ENCODE peak calls at places on chromosomes 16 and 17, in eight cellular contexts. R is fibroblast of lung, W is AG04449, P is fibroblast of pulmonary artery, V is upper lobe of left lung, B is left ventricle myocardium inferior, H is epithelial cell of proximal tubule, D is mucosa of descending colon. K is an unnamed sample.

GRCh38 chr17:69269174-69269998 is 40.8 kb upstream of the ABCA10 start:
- DNase-seq in R (peak; percentile 62), W (peak; percentile 89), P (peak; percentile 73), V (no peak), B (no peak), H (no peak), D (no peak), K (no peak)

GRCh38 chr17:60170835-60171752 is 21.3 kb downstream of the CA4 start:
- DNase-seq in R (no peak), W (no peak), P (no peak), V (no peak), B (no peak), H (no peak), D (no peak), K (no peak)

GRCh38 chr17:38460082-38460715 is 31.9 kb downstream of the ARHGAP23 start:
- DNase-seq in R (no peak), W (no peak), P (no peak), V (no peak), B (no peak), H (no peak), D (no peak), K (no peak)

GRCh38 chr17:75893305-75894048 is 3.3 kb downstream of the TRIM65 start:
- DNase-seq in R (no peak), W (no peak), P (no peak), V (no peak), B (no peak), H (no peak), D (no peak), K (no peak)

GRCh38 chr16:75244844-75245758 is 6.3 kb downstream of the BCAR1 start:
- DNase-seq in R (peak; percentile 99), W (peak; percentile 87), P (peak; percentile 98), V (peak; percentile 91), B (peak; percentile 84), H (peak; percentile 81), D (peak; percentile 55), K (no peak)

GRCh38 chr17:47615766-47616424 is 33.8 kb upstream of the KPNB1 start:
- DNase-seq in R (peak; percentile 28), W (no peak), P (peak; percentile 74), V (no peak), B (no peak), H (no peak), D (no peak), K (no peak)

GRCh38 chr17:42347198-42347597 is 41.0 kb downstream of the STAT3 start:
- DNase-seq in R (peak; percentile 87), W (no peak), P (peak; percentile 72), V (no peak), B (no peak), H (no peak), D (peak; percentile 48), K (no peak)

GRCh38 chr17:77279448-77280303 is 138.9 kb downstream of the SEC14L1 start:
- DNase-seq in R (peak; percentile 86), W (no peak), P (peak; percentile 90), V (peak; percentile 59), B (no peak), H (no peak), D (peak; percentile 34), K (no peak)

GRCh38 chr17:72587773-72588511 is 467.1 kb downstream of the SOX9 start:
- DNase-seq in R (peak; percentile 68), W (no peak), P (peak; percentile 43), V (no peak), B (no peak), H (no peak), D (peak; percentile 52), K (no peak)

GRCh38 chr16:75398333-75398732 is 35.0 kb downstream of the CFDP1 start:
- DNase-seq in R (no peak), W (no peak), P (no peak), V (no peak), B (no peak), H (no peak), D (no peak), K (no peak)

GRCh38 chr17:75587718-75588545 is at the start of gene MYO15B:
- DNase-seq in R (no peak), W (no peak), P (no peak), V (peak; percentile 64), B (peak; percentile 72), H (no peak), D (peak; percentile 54), K (no peak)

GRCh38 chr17:43040655-43041054 is 15.6 kb downstream of the RND2 start:
- DNase-seq in R (no peak), W (no peak), P (no peak), V (no peak), B (no peak), H (no peak), D (no peak), K (no peak)

DNA sequence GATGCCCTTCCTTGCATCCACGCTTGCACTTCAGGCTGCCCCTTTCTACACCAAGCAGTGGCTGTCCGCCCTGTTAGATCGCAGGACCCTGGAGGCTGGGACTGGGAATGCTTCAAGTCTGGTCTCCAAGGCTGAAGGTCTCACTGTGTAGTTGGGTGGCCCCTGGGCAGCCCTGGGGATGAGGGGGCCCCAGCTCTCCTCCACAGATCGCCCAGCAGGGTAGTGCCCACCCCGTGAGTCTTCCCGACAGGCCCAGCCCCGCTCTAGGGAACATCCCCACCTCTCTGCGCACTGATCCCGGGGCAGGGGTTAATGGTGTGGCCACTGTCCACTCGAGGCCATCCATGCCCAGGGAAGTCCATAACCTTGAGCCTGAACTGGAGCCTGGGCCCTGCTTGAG is 10.3 kb downstream of the ZNF213 start:
- DNase-seq in R (no peak), W (no peak), P (no peak), V (no peak), B (no peak), H (no peak), D (no peak), K (no peak)
- TF ChIP-seq CTCF in R (no peak), W (no peak), P (no peak), V (no peak), B (no peak), H (no peak), D (no peak), K (no peak)

GRCh38 chr16:85077039-85077438 is 35.2 kb downstream of the CIBAR2 start:
- DNase-seq in R (no peak), W (no peak), P (no peak), V (no peak), B (no peak), H (no peak), D (no peak), K (no peak)
- TF ChIP-seq CTCF in R (no peak), W (no peak), P (no peak), V (no peak), B (no peak), H (no peak), D (no peak), K (no peak)

GRCh38 chr17:29619251-29619650 is 3.5 kb downstream of the CORO6 start:
- DNase-seq in R (peak; percentile 24), W (no peak), P (peak; percentile 41), V (no peak), B (no peak), H (no peak), D (no peak), K (no peak)
- TF ChIP-seq CTCF in R (no peak), W (peak; percentile 49), P (peak; percentile 27), V (no peak), B (peak; percentile 58), H (peak; percentile 62), D (no peak), K (peak; percentile 62)

GRCh38 chr17:8960325-8961144 is 5.0 kb downstream of the PIK3R5 start:
- DNase-seq in R (no peak), W (no peak), P (no peak), V (no peak), B (no peak), H (no peak), D (no peak), K (no peak)
- TF ChIP-seq CTCF in R (no peak), W (no peak), P (no peak), V (no peak), B (no peak), H (no peak), D (no peak), K (no peak)

GRCh38 chr16:66698046-66698445 is 1.5 kb upstream of the CMTM4 start:
- DNase-seq in R (no peak), W (no peak), P (no peak), V (no peak), B (no peak), H (no peak), D (no peak), K (no peak)

GRCh38 chr16:66695474-66695934 is 1.0 kb downstream of the CMTM4 start:
- DNase-seq in R (no peak), W (no peak), P (no peak), V (peak; percentile 22), B (no peak), H (no peak), D (no peak), K (no peak)

GRCh38 chr16:66699898-66700297 is 3.4 kb upstream of the CMTM4 start:
- DNase-seq in R (no peak), W (no peak), P (no peak), V (no peak), B (no peak), H (no peak), D (no peak), K (no peak)

GRCh38 chr16:66695935-66696668 is 441 bp downstream of the CMTM4 start:
- DNase-seq in R (no peak), W (no peak), P (peak; percentile 15), V (peak; percentile 65), B (no peak), H (no peak), D (peak; percentile 73), K (no peak)

GRCh38 chr16:66696669-66697630 is at the start of gene CMTM4:
- DNase-seq in R (peak; percentile 78), W (no peak), P (peak; percentile 84), V (peak; percentile 93), B (peak; percentile 86), H (no peak), D (peak; percentile 86), K (no peak)
- TF ChIP-seq CTCF in R (no peak), W (peak; percentile 2), P (no peak), V (no peak), B (peak; percentile 37), H (peak; percentile 13), D (no peak), K (peak; percentile 56)

DNA sequence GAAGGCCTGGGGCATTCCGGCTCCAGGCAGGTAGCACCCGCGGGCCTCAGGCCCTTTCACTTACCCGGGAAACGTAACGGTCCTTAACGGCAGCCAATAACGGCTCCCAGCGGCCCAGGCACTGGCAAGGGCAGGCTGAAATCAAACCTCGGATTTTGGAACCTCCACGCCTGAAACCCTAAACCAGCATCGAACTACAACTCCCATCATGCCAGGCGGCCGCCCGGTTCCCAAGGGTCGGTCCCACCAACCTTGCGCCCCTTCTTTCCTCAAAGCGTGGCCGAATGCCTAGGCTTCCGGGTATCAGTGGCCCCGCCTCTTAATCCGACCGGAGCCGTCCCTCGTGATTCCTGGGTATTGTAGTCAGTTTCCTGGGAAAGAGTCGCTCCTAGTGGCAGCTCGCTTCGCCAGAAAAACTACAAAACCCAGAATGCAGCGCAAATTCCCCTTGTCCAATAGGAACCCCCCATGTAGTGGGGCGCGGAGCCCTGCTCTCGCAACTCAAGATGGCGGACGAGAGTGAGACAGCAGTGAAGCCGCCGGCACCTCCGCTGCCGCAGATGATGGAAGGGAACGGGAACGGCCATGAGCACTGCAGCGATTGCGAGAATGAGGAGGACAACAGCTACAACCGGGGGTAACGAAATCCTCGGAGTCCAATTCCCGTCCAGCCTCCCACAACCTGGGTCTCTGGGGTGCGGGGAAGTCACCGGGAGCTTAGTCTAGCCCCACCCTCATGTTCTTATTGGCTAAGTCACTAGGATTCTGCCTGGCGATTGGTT is at the start of gene NMT1:
- DNase-seq in R (peak; percentile 99), W (peak; percentile 92), P (peak; percentile 100), V (peak; percentile 99), B (peak; percentile 97), H (peak; percentile 94), D (peak; percentile 98), K (peak; percentile 98)
- TF ChIP-seq CTCF in R (no peak), W (no peak), P (no peak), V (no peak), B (peak; percentile 24), H (no peak), D (no peak), K (no peak)

GRCh38 chr16:27225536-27226360 is 22.4 kb downstream of the KDM8 start:
- DNase-seq in R (no peak), W (no peak), P (no peak), V (no peak), B (no peak), H (no peak), D (peak; percentile 75), K (peak; percentile 75)
- TF ChIP-seq CTCF in R (no peak), W (no peak), P (no peak), V (no peak), B (no peak), H (no peak), D (no peak), K (no peak)